ENCODE peak calls at places on chromosomes 7 and 10, in five cellular contexts. S is aorta, L is psoas muscle, M is PC-9, I is ovary. F is an unnamed sample.

GRCh38 chr7:73831656-73832579 is 1.1 kb downstream of the CLDN4 start:
- DNase-seq in L (no peak), M (peak; percentile 95), I (no peak), S (no peak), F (no peak)

GRCh38 chr7:155369-156000 is 36.9 kb upstream of the FAM20C start:
- DNase-seq in S (peak; percentile 37), I (no peak), M (no peak), L (no peak), F (no peak)

GRCh38 chr10:74988787-74989574 is 122.5 kb upstream of the SAMD8 start:
- DNase-seq in I (no peak), L (no peak), M (no peak), S (no peak), F (no peak)

GRCh38 chr10:84184517-84184916 is 9.8 kb upstream of the CDHR1 start:
- DNase-seq in S (no peak), I (no peak), M (no peak), L (no peak), F (no peak)

GRCh38 chr10:74314166-74314565 is 163.1 kb downstream of the ADK start:
- DNase-seq in M (no peak), I (no peak), L (no peak), S (no peak), F (no peak)

GRCh38 chr7:25014735-25015134 is 34.8 kb upstream of the OSBPL3 start:
- DNase-seq in I (peak; percentile 27), S (no peak), L (no peak), M (no peak), F (no peak)

GRCh38 chr7:127897704-127898454 is 133.4 kb downstream of the LRRC4 start:
- DNase-seq in I (no peak), M (no peak), L (no peak), S (no peak), F (no peak)

GRCh38 chr10:125026036-125026931 is 84.4 kb downstream of the ZRANB1 start:
- DNase-seq in M (no peak), S (peak; percentile 66), I (no peak), L (peak; percentile 51), F (no peak)

GRCh38 chr10:117461766-117462423 is 80.7 kb upstream of the EMX2 start:
- DNase-seq in I (peak; percentile 60), L (peak; percentile 81), M (peak; percentile 31), S (peak; percentile 93), F (peak; percentile 57)

GRCh38 chr10:35642793-35643114 is 658 bp upstream of the FZD8 start:
- DNase-seq in S (no peak), I (peak; percentile 15), M (no peak), L (no peak), F (peak; percentile 59)
- H3K4me3 ChIP-seq in S (peak overlapping the region; percentile 1), I (peak overlapping the region; percentile 57), M (no peak overlapping the region), L (peak overlapping the region; percentile 95), F (peak overlapping the region; percentile 73)

DNA sequence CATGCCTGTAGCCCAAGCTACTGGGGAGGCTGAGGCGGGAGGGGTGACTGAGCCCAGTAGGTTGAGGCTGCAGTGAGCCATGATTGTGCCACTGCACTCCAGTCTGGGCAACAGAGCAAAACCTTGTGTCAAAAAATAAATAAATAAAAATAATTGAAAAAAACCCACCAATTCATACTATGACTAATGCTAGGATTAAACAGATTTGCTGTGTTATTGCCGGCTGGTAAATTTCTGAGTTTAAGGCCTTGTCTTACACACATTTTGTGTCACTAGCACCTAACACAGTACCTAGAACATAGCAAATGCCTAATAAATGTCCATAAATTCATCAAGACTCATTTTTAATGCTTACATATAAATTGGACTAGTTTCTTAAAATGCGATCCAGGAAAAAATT is 8.7 kb downstream of the ESYT2 start:
- DNase-seq in S (no peak), M (no peak), I (no peak), L (no peak), F (no peak)
- H3K27ac ChIP-seq in S (peak overlapping the region; percentile 17), M (peak overlapping the region; percentile 95), I (no peak overlapping the region), L (peak overlapping the region; percentile 71), F (peak overlapping the region; percentile 56)

GRCh38 chr7:130736298-130736900 is 2.4 kb upstream of the KLF14 start:
- DNase-seq in S (no peak), L (no peak), M (no peak), I (no peak), F (no peak)

GRCh38 chr7:130740617-130741016 is 6.6 kb upstream of the KLF14 start:
- DNase-seq in L (no peak), I (no peak), S (no peak), M (no peak), F (no peak)

DNA sequence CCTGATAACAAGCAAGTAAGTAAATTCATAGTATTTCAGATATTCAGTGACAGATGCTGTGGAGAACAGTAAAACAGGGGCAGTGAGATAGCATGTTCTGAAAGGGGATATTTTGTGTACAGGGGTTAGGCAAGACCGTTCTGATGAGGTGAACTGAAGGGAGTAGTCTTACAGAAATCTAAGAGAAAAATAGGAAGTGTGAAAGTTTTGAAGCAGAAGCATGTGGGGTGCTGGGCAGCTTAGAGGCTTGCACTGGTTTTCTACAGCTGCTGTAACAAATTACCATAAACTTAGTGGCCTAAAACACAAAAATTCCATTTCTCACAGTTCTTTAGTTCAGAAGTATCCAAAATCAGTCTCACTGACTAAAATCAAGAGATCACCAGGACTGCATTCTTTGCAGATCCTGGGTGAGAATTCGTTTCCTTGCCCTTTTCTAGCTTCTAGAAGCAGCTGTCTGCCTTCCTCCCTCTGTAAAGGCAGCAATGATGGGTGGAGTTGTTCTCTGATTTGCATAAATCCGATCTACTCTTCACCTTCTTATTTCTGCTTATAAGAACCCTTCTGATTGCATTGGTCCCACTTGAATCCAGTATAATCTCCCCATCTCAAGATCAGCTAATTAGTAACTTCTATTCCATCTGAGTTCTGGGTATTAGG is 7.5 kb upstream of the KLF14 start:
- DNase-seq in I (no peak), L (no peak), M (no peak), S (no peak), F (no peak)
- H3K27me3 ChIP-seq in I (no peaks in the 10 kb centered on the region), L (peaks cover 2% of the 10 kb centered on the region), M (no peaks in the 10 kb centered on the region), S (no peaks in the 10 kb centered on the region), F (peaks cover 3% of the 10 kb centered on the region)

GRCh38 chr7:7693881-7694280 is 24.5 kb downstream of the RPA3 start:
- DNase-seq in L (no peak), S (no peak), M (no peak), I (no peak), F (no peak)

GRCh38 chr7:7687800-7688199 is 30.6 kb downstream of the RPA3 start:
- DNase-seq in I (no peak), S (no peak), L (no peak), M (no peak), F (no peak)

GRCh38 chr7:7686806-7687205 is 31.6 kb downstream of the RPA3 start:
- DNase-seq in I (no peak), M (no peak), L (no peak), S (no peak), F (no peak)

GRCh38 chr7:7688310-7688709 is 30.1 kb downstream of the RPA3 start:
- DNase-seq in L (no peak), S (no peak), M (no peak), I (no peak), F (no peak)

GRCh38 chr7:7688956-7689355 is 29.5 kb downstream of the RPA3 start:
- DNase-seq in L (no peak), S (no peak), M (no peak), I (no peak), F (no peak)
- H3K4me3 ChIP-seq in L (peak overlapping the region; percentile 62), S (no peak overlapping the region), M (no peak overlapping the region), I (no peak overlapping the region), F (no peak overlapping the region)

F was measured in right cardiac atrium.